ENCODE peak calls at places on chromosomes 12 and 14, in four cellular contexts. L is PC-9, V is psoas muscle, A is Peyer's patch. G is an unnamed sample.

GRCh38 chr14:54642950-54643695 is 76.2 kb downstream of the SAMD4A start:
- DNase-seq in V (no peak), A (no peak), L (no peak), G (no peak)

GRCh38 chr14:59317346-59317745 is 128.9 kb downstream of the DAAM1 start:
- DNase-seq in V (no peak), L (no peak), A (no peak), G (no peak)

GRCh38 chr12:72282721-72283120 is 10.6 kb downstream of the TRHDE start:
- DNase-seq in L (no peak), A (no peak), V (no peak), G (no peak)

GRCh38 chr14:32254952-32255679 is 52.0 kb upstream of the RNU6-8 start:
- DNase-seq in A (peak; percentile 63), L (peak; percentile 35), V (peak; percentile 75), G (peak; percentile 29)

GRCh38 chr14:95497561-95498011 is 18.9 kb downstream of the SYNE3 start:
- DNase-seq in A (peak; percentile 7), L (no peak), V (no peak), G (no peak)

GRCh38 chr12:74985293-74985985 is 224.2 kb downstream of the KCNC2 start:
- DNase-seq in L (no peak), A (peak; percentile 36), V (no peak), G (no peak)

GRCh38 chr12:39467432-39467870 is 24.5 kb upstream of the KIF21A start:
- DNase-seq in V (no peak), A (no peak), L (no peak), G (no peak)

GRCh38 chr12:32155911-32156585 is 49.4 kb downstream of the BICD1 start:
- DNase-seq in V (no peak), L (no peak), A (no peak), G (no peak)

GRCh38 chr12:45745861-45746277 is 16.4 kb downstream of the ARID2 start:
- DNase-seq in A (no peak), V (no peak), L (peak; percentile 42), G (no peak)
- TF ChIP-seq CTCF in A (peak; percentile 35), V (peak; percentile 21), L (peak; percentile 58), G (no peak)

GRCh38 chr14:73997108-73997943 is 21.8 kb downstream of the ENTPD5 start:
- DNase-seq in V (no peak), L (no peak), A (no peak), G (no peak)
- H3K4me3 ChIP-seq in V (no peak overlapping the region), L (no peak overlapping the region), A (no peak overlapping the region), G (no peak overlapping the region)

GRCh38 chr12:122350444-122350843 is 72.0 kb downstream of the CLIP1 start:
- DNase-seq in A (no peak), L (no peak), V (peak; percentile 65), G (no peak)
- TF ChIP-seq CTCF in A (no peak), L (no peak), V (peak; percentile 31), G (no peak)

GRCh38 chr12:100345020-100345767 is 11.7 kb upstream of the SLC17A8 start:
- DNase-seq in L (no peak), V (no peak), A (no peak), G (no peak)
- H3K4me3 ChIP-seq in L (no peak overlapping the region), V (no peak overlapping the region), A (no peak overlapping the region), G (no peak overlapping the region)

GRCh38 chr12:10615532-10615931 is 2.1 kb upstream of the MAGOHB start:
- DNase-seq in A (no peak), V (no peak), L (no peak), G (no peak)
- TF ChIP-seq CTCF in A (no peak), V (no peak), L (no peak), G (no peak)

DNA sequence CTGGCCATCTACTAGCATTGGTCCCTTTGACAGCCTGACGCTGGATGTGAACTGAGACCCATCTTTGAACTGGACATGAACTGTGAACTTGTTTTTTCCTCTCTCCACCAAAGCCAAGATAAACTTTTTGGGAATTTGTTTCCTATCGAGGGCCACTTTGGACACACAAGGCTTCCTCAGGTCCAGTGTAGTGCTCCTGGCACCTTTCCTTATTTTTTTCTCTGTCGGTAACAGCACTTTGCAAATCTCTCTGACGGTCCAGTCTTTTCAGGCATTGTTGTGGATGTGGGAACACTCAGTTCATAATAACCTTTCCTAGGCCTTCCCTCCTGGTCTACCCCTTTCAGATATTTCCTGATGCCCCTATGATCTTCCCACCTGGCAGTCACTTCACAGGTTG is 5.0 kb downstream of the KCNA1 start:
- DNase-seq in A (no peak), V (no peak), L (no peak), G (no peak)
- H3K4me3 ChIP-seq in A (no peak overlapping the region), V (no peak overlapping the region), L (no peak overlapping the region), G (no peak overlapping the region)

DNA sequence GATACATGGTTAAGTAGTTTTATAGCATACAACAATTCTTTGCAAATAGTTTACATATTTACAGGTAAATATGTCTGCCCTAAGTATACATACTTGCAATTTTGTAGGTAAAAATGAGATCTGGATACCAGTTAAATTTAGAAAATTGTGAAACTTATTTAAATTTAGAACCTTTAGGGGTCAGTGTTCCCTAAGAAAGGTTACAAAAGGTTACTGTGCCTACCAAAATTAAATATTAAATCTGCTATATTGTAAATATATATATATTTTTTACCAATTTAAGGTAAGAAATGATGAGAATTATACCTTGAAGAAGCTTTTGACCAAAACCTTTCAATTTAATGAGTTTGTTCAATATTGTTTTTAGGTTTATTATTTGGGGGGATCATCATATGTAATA is 54.0 kb downstream of the MIPOL1 start:
- DNase-seq in L (no peak), V (no peak), A (no peak), G (no peak)
- TF ChIP-seq CTCF in L (peak; percentile 28), V (no peak), A (peak; percentile 10), G (no peak)

GRCh38 chr12:14260011-14260993 is 105.2 kb upstream of the ATF7IP start:
- DNase-seq in V (peak; percentile 94), A (peak; percentile 79), L (peak; percentile 60), G (peak; percentile 54)

GRCh38 chr12:14259481-14260010 is 105.9 kb upstream of the ATF7IP start:
- DNase-seq in L (no peak), V (no peak), A (no peak), G (no peak)

GRCh38 chr12:14261861-14262260 is 103.6 kb upstream of the ATF7IP start:
- DNase-seq in A (no peak), L (no peak), V (no peak), G (no peak)

GRCh38 chr12:14262771-14263511 is 102.5 kb upstream of the ATF7IP start:
- DNase-seq in A (no peak), L (no peak), V (no peak), G (no peak)

DNA sequence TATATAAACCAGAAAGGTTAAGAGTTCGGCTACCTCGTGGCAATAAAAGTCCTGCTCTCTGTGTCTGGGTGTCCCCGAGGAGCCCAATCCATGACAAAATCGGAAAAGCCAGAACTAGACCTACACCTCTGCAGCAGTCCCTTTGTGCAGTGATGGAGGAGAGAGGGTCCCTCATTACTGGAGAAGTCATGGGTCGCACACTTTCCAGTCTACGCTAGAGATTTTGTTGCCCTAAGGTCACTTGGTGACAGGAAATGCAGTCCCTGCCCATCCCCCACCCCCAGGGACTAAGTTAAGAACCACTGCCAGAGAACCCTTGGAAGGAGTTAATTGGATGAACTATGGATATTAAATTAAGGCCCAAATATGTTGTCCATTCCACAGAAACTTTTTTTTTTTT is 104.4 kb upstream of the ATF7IP start:
- DNase-seq in V (no peak), L (no peak), A (no peak), G (no peak)
- H3K4me3 ChIP-seq in V (peak overlapping the region; percentile 39), L (no peak overlapping the region), A (no peak overlapping the region), G (no peak overlapping the region)

GRCh38 chr14:25215607-25216006 is 165.7 kb upstream of the STXBP6 start:
- DNase-seq in A (no peak), V (no peak), L (no peak), G (no peak)
- TF ChIP-seq CTCF in A (no peak), V (no peak), L (no peak), G (no peak)

GRCh38 chr12:53495903-53496751 is 3.1 kb downstream of the MAP3K12 start:
- DNase-seq in L (peak; percentile 48), A (no peak), V (peak; percentile 77), G (no peak)
- H3K4me3 ChIP-seq in L (no peak overlapping the region), A (no peak overlapping the region), V (peak overlapping the region; percentile 15), G (no peak overlapping the region)

G was measured in HL-60.